ENCODE peak calls at places on chromosomes 12 and 14, in seven cellular contexts. N, L, Y, M, E, J and P are unnamed samples.

GRCh38 chr12:132288516-132289188 is 40.7 kb downstream of the GALNT9 start:
- DNase-seq in L (no peak), N (no peak), M (no peak), E (no peak), Y (no peak), J (no peak), P (no peak)

GRCh38 chr12:66467932-66468331 is 165.6 kb downstream of the HELB start:
- DNase-seq in J (peak; percentile 59), Y (no peak), N (peak; percentile 8), E (no peak), M (no peak), L (no peak), P (no peak)

GRCh38 chr14:69153848-69154208 is 909 bp upstream of the DCAF5 start:
- DNase-seq in M (no peak), L (peak; percentile 42), E (peak; percentile 17), Y (peak; percentile 25), J (peak; percentile 53), N (peak; percentile 36), P (no peak)

GRCh38 chr14:36570065-36570464 is 12.3 kb downstream of the NKX2-8 start:
- DNase-seq in L (no peak), E (no peak), J (no peak), Y (no peak), N (no peak), M (no peak), P (no peak)

GRCh38 chr14:76152333-76152681 is 585 bp downstream of the GPATCH2L start:
- DNase-seq in E (peak; percentile 90), Y (peak; percentile 47), L (peak; percentile 80), N (peak; percentile 64), M (peak; percentile 72), J (peak; percentile 89), P (peak; percentile 27)

GRCh38 chr14:96584199-96584906 is 82.2 kb downstream of the PAPOLA start:
- DNase-seq in M (peak; percentile 83), L (no peak), N (peak; percentile 88), J (peak; percentile 93), E (no peak), Y (peak; percentile 18), P (peak; percentile 88)

GRCh38 chr12:96060041-96060440 is 24.7 kb upstream of the LTA4H start:
- DNase-seq in L (no peak), E (no peak), J (no peak), N (no peak), M (no peak), Y (no peak), P (no peak)

GRCh38 chr12:88206636-88207035 is 64.5 kb downstream of the TMTC3 start:
- DNase-seq in Y (peak; percentile 19), N (no peak), L (no peak), M (no peak), J (no peak), E (peak; percentile 26), P (no peak)

GRCh38 chr12:76259071-76259470 is 89.1 kb downstream of the BBS10 start:
- DNase-seq in N (no peak), Y (no peak), J (peak; percentile 78), E (peak; percentile 23), L (peak; percentile 22), M (no peak), P (no peak)

GRCh38 chr12:124295431-124296058 is 652 bp downstream of the RFLNA start:
- DNase-seq in L (no peak), Y (peak; percentile 43), M (no peak), N (peak; percentile 73), J (peak; percentile 77), E (no peak), P (peak; percentile 24)

GRCh38 chr12:32493282-32493681 is 93.9 kb downstream of the FGD4 start:
- DNase-seq in E (no peak), L (no peak), M (no peak), N (no peak), Y (no peak), J (no peak), P (no peak)

GRCh38 chr12:65308001-65308400 is 29.5 kb downstream of the MSRB3 start:
- DNase-seq in Y (no peak), L (no peak), E (peak; percentile 13), J (no peak), M (no peak), N (no peak), P (no peak)

GRCh38 chr12:99049774-99050173 is 404.7 kb downstream of the APAF1 start:
- DNase-seq in N (no peak), Y (no peak), J (no peak), E (no peak), L (no peak), M (no peak), P (no peak)

GRCh38 chr14:53411110-53411509 is 258.0 kb upstream of the DDHD1 start:
- DNase-seq in M (no peak), N (no peak), Y (no peak), E (peak; percentile 18), L (no peak), J (no peak), P (no peak)

GRCh38 chr14:33386771-33387170 is 448.1 kb downstream of the NPAS3 start:
- DNase-seq in M (no peak), Y (no peak), L (no peak), J (no peak), E (no peak), N (no peak), P (no peak)

GRCh38 chr12:50249464-50250229 is 33.7 kb downstream of the LIMA1 start:
- DNase-seq in N (no peak), M (no peak), Y (no peak), J (no peak), L (no peak), E (no peak), P (no peak)

GRCh38 chr12:11497995-11498394 is 102.6 kb upstream of the PRB2 start:
- DNase-seq in M (no peak), J (no peak), L (no peak), Y (no peak), N (no peak), E (no peak), P (no peak)

GRCh38 chr12:130026608-130027176 is 122.9 kb upstream of the TMEM132D start:
- DNase-seq in E (no peak), N (peak; percentile 67), M (no peak), J (peak; percentile 92), L (peak; percentile 31), Y (peak; percentile 70), P (peak; percentile 64)

GRCh38 chr12:122499991-122500684 is 594 bp downstream of the ZCCHC8 start:
- DNase-seq in N (peak; percentile 68), L (peak; percentile 57), M (peak; percentile 63), Y (peak; percentile 56), E (peak; percentile 48), J (peak; percentile 86), P (peak; percentile 59)

GRCh38 chr12:4270016-4270669 is 3.4 kb upstream of the CCND2 start:
- DNase-seq in J (peak; percentile 87), E (no peak), M (peak; percentile 18), L (no peak), N (no peak), Y (peak; percentile 76), P (no peak)

GRCh38 chr14:88986146-88986841 is 161.8 kb downstream of the TTC8 start:
- DNase-seq in J (no peak), M (no peak), N (peak; percentile 69), L (peak; percentile 66), Y (no peak), E (peak; percentile 59), P (no peak)

GRCh38 chr12:42024495-42024830 is 120.2 kb downstream of the GXYLT1 start:
- DNase-seq in M (no peak), N (no peak), L (no peak), J (no peak), E (no peak), Y (no peak), P (no peak)
- TF ChIP-seq CTCF in M (no peak), N (no peak), L (no peak), J (no peak), E (peak; percentile 69), Y (no peak), P (no peak)

GRCh38 chr14:51780006-51780692 is 80.3 kb upstream of the GNG2 start:
- DNase-seq in N (peak; percentile 80), M (peak; percentile 71), L (peak; percentile 71), Y (peak; percentile 84), J (peak; percentile 90), E (peak; percentile 51), P (peak; percentile 73)
- TF ChIP-seq CTCF in N (peak; percentile 87), M (peak; percentile 89), L (peak; percentile 74), Y (peak; percentile 67), J (peak; percentile 91), E (peak; percentile 95), P (peak; percentile 56)

GRCh38 chr12:25975179-25975578 is 16.7 kb downstream of the RASSF8 start:
- DNase-seq in J (no peak), N (no peak), M (no peak), Y (no peak), E (no peak), L (no peak), P (no peak)

GRCh38 chr12:25972783-25973182 is 14.3 kb downstream of the RASSF8 start:
- DNase-seq in Y (no peak), E (peak; percentile 31), L (peak; percentile 65), J (no peak), M (no peak), N (no peak), P (no peak)

GRCh38 chr12:25970082-25970481 is 11.6 kb downstream of the RASSF8 start:
- DNase-seq in Y (no peak), M (no peak), E (no peak), N (no peak), L (no peak), J (no peak), P (no peak)

GRCh38 chr12:25970916-25971674 is 12.6 kb downstream of the RASSF8 start:
- DNase-seq in Y (no peak), E (no peak), N (no peak), M (no peak), L (no peak), J (no peak), P (no peak)

DNA sequence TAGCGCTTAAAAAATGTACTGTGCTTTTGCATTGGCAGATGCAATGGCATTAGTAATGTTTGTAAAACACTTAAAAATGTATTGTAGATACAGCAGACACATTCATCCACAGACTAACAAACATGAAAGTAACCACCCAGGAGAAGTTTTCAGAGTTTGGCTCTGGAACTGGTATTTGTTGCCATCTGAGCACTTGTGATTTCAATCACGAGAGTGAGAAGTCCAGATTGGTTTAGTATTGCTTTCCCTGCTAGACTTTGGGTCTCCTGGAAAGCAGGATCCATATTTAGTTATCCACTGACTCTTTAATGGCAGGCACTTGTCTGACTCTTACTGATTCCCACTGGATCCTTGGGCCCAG is 13.2 kb downstream of the RASSF8 start:
- DNase-seq in M (no peak), L (no peak), Y (no peak), N (no peak), E (no peak), J (no peak), P (no peak)
- TF ChIP-seq CTCF in M (no peak), L (no peak), Y (no peak), N (no peak), E (peak; percentile 1), J (no peak), P (no peak)

GRCh38 chr12:131074221-131075083 is 120.7 kb downstream of the ADGRD1 start:
- DNase-seq in Y (peak; percentile 11), L (no peak), N (no peak), E (no peak), J (peak; percentile 45), M (no peak), P (no peak)

GRCh38 chr12:131076277-131076676 is 122.6 kb downstream of the ADGRD1 start:
- DNase-seq in Y (no peak), N (no peak), E (no peak), M (no peak), J (peak; percentile 38), L (no peak), P (no peak)

GRCh38 chr12:131076791-131077747 is 123.4 kb downstream of the ADGRD1 start:
- DNase-seq in N (peak; percentile 61), E (no peak), J (peak; percentile 40), L (no peak), M (no peak), Y (no peak), P (no peak)

GRCh38 chr12:131075611-131076010 is 121.9 kb downstream of the ADGRD1 start:
- DNase-seq in Y (no peak), L (no peak), N (no peak), M (no peak), E (no peak), J (peak; percentile 38), P (no peak)

GRCh38 chr12:131075194-131075593 is 121.5 kb downstream of the ADGRD1 start:
- DNase-seq in N (no peak), E (no peak), J (peak; percentile 42), Y (no peak), M (no peak), L (no peak), P (no peak)
- TF ChIP-seq CTCF in N (no peak), E (no peak), J (no peak), Y (no peak), M (no peak), L (no peak), P (no peak)